ENCODE peak calls at places on chromosomes 12 and 14, in ten cellular contexts. N, U, C, B, Z, R, H, X, V and Y are unnamed samples.
A peak's percentile ranks its signal among the peaks of the same experiment; 100 is the strongest.

GRCh38 chr14:32941668-32942065 is 3.0 kb downstream of the NPAS3 start:
- DNase-seq in B (no peak), U (no peak), C (no peak), H (no peak), Z (no peak), V (no peak), R (no peak), X (no peak), N (no peak), Y (no peak)

GRCh38 chr12:93174048-93174447 is 203.7 kb upstream of the NUDT4 start:
- DNase-seq in R (no peak), V (peak; percentile 93), Z (peak; percentile 76), U (peak; percentile 35), B (no peak), X (no peak), H (no peak), C (no peak), N (no peak), Y (no peak)

GRCh38 chr14:68408680-68409079 is 384.2 kb downstream of the ZFP36L1 start:
- DNase-seq in Z (no peak), X (no peak), H (peak; percentile 41), R (no peak), V (peak; percentile 48), C (no peak), N (no peak), B (no peak), U (no peak), Y (peak; percentile 23)

GRCh38 chr14:23559010-23559920 is 3.2 kb downstream of the THTPA start:
- DNase-seq in Z (peak; percentile 74), H (peak; percentile 72), N (peak; percentile 23), C (peak; percentile 39), X (no peak), B (peak; percentile 60), U (peak; percentile 35), V (peak; percentile 55), R (no peak), Y (peak; percentile 86)

GRCh38 chr12:17334784-17335183 is 728.8 kb upstream of the LMO3 start:
- DNase-seq in Z (no peak), R (no peak), H (no peak), V (no peak), U (no peak), N (no peak), B (no peak), X (no peak), C (no peak), Y (no peak)

GRCh38 chr14:63273717-63274673 is 44.7 kb downstream of the GPHB5 start:
- DNase-seq in U (no peak), X (peak; percentile 49), C (no peak), B (peak; percentile 18), R (no peak), Z (no peak), H (no peak), N (peak; percentile 41), V (no peak), Y (no peak)

GRCh38 chr12:89779090-89779489 is 70.5 kb upstream of the ATP2B1 start:
- DNase-seq in B (no peak), V (no peak), U (no peak), Z (no peak), C (no peak), N (no peak), H (no peak), R (no peak), X (no peak), Y (no peak)

GRCh38 chr12:12890815-12891645 is at the start of gene GPRC5A:
- DNase-seq in U (peak; percentile 96), R (peak; percentile 98), C (peak; percentile 92), Z (peak; percentile 90), V (peak; percentile 98), X (peak; percentile 86), N (peak; percentile 69), B (peak; percentile 91), H (peak; percentile 54), Y (peak; percentile 59)

GRCh38 chr12:26124491-26125450 is at the start of gene BHLHE41:
- DNase-seq in B (peak; percentile 86), H (peak; percentile 79), Z (peak; percentile 91), U (peak; percentile 23), C (peak; percentile 85), R (peak; percentile 83), X (peak; percentile 56), V (peak; percentile 36), N (peak; percentile 91), Y (no peak)

GRCh38 chr12:121796855-121797751 is 3.6 kb upstream of the RHOF start:
- DNase-seq in C (peak; percentile 96), X (peak; percentile 89), B (peak; percentile 100), R (peak; percentile 87), H (no peak), Z (peak; percentile 98), N (peak; percentile 98), V (peak; percentile 83), U (peak; percentile 89), Y (peak; percentile 80)

GRCh38 chr12:6854036-6854435 is 2.1 kb downstream of the USP5 start:
- DNase-seq in Z (no peak), X (no peak), V (no peak), B (no peak), U (no peak), R (no peak), H (no peak), C (no peak), N (no peak), Y (no peak)

GRCh38 chr12:6851153-6851920 is at the start of gene CDCA3:
- DNase-seq in B (peak; percentile 98), V (peak; percentile 98), N (peak; percentile 98), R (peak; percentile 96), H (peak; percentile 98), X (peak; percentile 97), Z (peak; percentile 99), U (peak; percentile 97), C (peak; percentile 95), Y (peak; percentile 99)

GRCh38 chr12:6853626-6854025 is 1.7 kb downstream of the USP5 start:
- DNase-seq in Z (no peak), U (no peak), C (no peak), R (no peak), H (no peak), B (no peak), V (no peak), X (no peak), N (no peak), Y (no peak)

GRCh38 chr12:6851921-6852650 is at the start of gene USP5:
- DNase-seq in U (peak; percentile 100), C (peak; percentile 99), R (peak; percentile 98), Z (peak; percentile 100), N (peak; percentile 99), H (peak; percentile 100), X (peak; percentile 99), V (peak; percentile 100), B (peak; percentile 99), Y (peak; percentile 100)

GRCh38 chr12:6852651-6853354 is 853 bp downstream of the USP5 start:
- DNase-seq in N (no peak), U (peak; percentile 61), X (peak; percentile 54), R (peak; percentile 55), C (peak; percentile 50), B (no peak), Z (peak; percentile 83), V (peak; percentile 79), H (peak; percentile 58), Y (peak; percentile 95)
- TF ChIP-seq POLR2A in N (no peak), U (no peak), X (no peak), R (peak; percentile 15), C (no peak), B (no peak), Z (peak; percentile 20), V (peak; percentile 64), H (no peak), Y (peak; percentile 29)

DNA sequence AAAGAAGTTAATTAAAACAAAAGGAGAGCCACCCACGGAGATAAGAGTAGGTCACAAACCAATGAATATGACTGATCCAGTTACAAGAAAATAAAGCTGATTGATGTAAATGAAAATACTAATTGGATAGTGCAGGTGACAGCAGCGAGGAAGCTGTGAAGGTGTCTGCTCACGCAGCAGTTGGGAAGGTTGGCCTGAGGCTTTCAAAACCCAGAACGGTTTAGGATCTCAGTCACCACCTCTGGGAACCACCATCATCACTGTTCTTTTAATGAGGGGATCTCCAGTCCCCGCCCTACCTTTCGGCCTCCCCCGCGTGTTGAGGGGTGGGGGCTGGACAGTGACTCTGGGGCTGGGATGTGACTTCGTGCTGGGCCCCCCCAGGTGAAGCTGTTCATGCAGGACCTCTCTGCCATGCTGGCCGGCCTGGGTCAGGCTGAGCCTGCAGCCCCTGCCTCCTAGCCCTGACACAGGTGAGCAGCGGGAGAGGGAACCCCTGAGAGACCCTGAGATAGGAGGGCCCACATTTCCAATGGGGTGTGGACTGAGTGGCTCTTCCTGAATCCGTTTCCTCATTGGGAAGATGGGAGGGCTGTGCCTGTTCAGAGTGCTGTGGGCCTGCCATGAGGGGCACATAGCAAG is 7.8 kb downstream of the CFAP73 start:
- DNase-seq in U (no peak), X (no peak), N (no peak), R (no peak), Z (no peak), C (no peak), H (no peak), V (no peak), B (no peak), Y (no peak)
- TF ChIP-seq POLR2A in U (no peak), X (no peak), N (no peak), R (no peak), Z (no peak), C (no peak), H (no peak), V (no peak), B (no peak), Y (no peak)

DNA sequence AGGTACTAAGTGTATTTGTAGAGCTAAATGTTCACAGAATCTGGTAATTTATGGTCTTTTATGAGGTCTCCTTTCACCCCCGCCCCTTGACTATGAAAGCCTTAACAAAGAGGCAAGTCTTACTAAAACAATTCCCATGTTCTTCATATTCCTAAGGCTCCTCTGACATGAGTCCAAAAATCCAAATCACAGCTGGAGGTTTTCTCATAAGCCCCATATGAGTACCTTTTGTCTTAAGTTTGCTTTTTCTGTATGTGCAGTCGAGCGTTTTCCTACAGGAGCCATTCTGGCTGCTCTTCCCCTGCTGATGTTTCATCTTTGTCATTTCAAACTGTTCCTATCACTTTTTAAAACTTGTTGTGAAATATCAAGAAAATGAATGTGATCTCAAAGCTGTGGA is 55.2 kb downstream of the SIX1 start:
- DNase-seq in B (peak; percentile 61), N (no peak), Z (no peak), U (no peak), C (no peak), V (no peak), H (no peak), X (no peak), R (no peak), Y (no peak)
- TF ChIP-seq POLR2A in B (no peak), N (no peak), Z (no peak), U (no peak), C (no peak), V (no peak), H (no peak), X (no peak), R (no peak), Y (no peak)

DNA sequence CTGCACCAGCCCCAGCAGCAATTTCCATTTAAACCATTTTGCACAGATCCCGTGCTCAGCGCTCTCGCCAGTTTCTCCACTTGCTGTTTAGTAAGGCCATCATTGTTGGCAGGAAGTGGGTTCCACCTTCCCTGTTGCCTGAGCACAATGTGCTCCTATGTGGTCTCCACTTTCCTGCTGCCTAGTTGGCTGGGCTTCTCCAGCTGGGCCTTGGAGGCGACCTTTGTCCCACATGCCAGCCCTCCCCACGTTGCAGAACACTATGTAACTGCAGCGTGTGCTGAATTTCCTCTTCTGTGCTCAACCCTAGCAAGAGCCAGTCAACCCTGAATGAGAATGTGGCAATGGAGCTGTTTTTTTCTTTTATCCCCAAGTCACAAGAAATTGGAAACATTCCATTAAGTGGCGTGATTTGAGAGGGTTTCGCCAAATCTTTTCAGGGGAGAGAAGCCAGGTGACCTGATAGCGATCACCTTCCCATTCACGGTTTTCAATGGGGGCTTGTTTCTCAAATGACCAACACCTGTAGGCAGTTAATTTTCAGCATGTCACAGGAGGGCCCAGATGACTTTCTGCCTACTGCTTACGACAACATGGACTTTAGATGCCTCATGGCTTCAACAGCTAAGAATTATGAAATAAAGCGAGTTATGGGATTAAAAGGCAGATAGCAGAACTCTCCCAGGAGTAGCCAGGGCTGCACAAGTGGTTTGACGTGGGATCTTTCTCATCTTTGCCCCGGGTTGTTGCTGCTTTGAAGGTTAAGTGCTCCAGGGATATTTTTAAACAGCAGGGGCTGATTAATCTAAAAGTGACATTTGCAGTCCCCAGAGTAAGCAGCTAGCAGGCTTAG is at the start of gene ACACB:
- DNase-seq in X (peak; percentile 75), H (peak; percentile 92), B (peak; percentile 92), U (no peak), V (no peak), R (peak; percentile 43), N (peak; percentile 98), Z (peak; percentile 86), C (peak; percentile 78), Y (no peak)
- TF ChIP-seq POLR2A in X (no peak), H (no peak), B (peak; percentile 88), U (no peak), V (no peak), R (no peak), N (peak; percentile 84), Z (peak; percentile 30), C (peak; percentile 41), Y (no peak)